ENCODE peak calls at places on chromosomes 4 and X, in ten cellular contexts. I is ovary; Y is CD8-positive, alpha-beta T cell; J is tibial nerve; N is PC-9; W is upper lobe of left lung; O is prostate gland; F is Peyer's patch; H is dorsolateral prefrontal cortex; A is cardiac muscle cell. B is an unnamed sample.

GRCh38 chr4:17787315-17787714 is 5.9 kb upstream of the FAM184B start:
- DNase-seq in F (no peak), A (no peak), J (no peak), W (no peak), H (no peak), I (no peak), N (no peak), Y (no peak), O (no peak), B (no peak)

GRCh38 chrX:154607370-154607769 is 11.7 kb downstream of the CTAG1B start:
- DNase-seq in H (no peak), N (no peak), I (peak), J (no peak), O (peak), Y (peak), W (no peak), F (no peak), A (no peak), B (no peak)

GRCh38 chrX:119041175-119041574 is 31.6 kb upstream of the CT47C1 start:
- DNase-seq in F (peak), O (no peak), J (peak), Y (no peak), W (peak), I (peak), A (peak), N (peak), H (no peak), B (no peak)

GRCh38 chr4:184506527-184507121 is 32.3 kb upstream of the IRF2 start:
- DNase-seq in I (no peak), A (no peak), Y (no peak), W (peak), F (peak), N (no peak), J (no peak), O (no peak), H (peak), B (peak)

GRCh38 chr4:64895031-64895430 is 485.8 kb upstream of the TECRL start:
- DNase-seq in A (no peak), N (no peak), F (no peak), J (no peak), W (no peak), O (no peak), H (no peak), I (no peak), Y (no peak), B (no peak)

GRCh38 chr4:144750348-144750747 is 104.4 kb downstream of the HHIP start:
- DNase-seq in W (no peak), Y (no peak), I (no peak), H (no peak), A (no peak), J (no peak), O (no peak), N (no peak), F (no peak), B (no peak)

GRCh38 chrX:65407157-65407626 is 127.4 kb downstream of the LAS1L start:
- DNase-seq in A (peak), F (no peak), J (no peak), Y (no peak), N (no peak), W (no peak), I (no peak), O (no peak), H (no peak), B (no peak)

GRCh38 chrX:82218361-82218760 is 1016.5 kb downstream of the SH3BGRL start:
- DNase-seq in I (no peak), J (no peak), W (no peak), O (peak), Y (no peak), H (no peak), F (no peak), A (peak), N (peak), B (no peak)

GRCh38 chr4:169249214-169249973 is 21.4 kb downstream of the SH3RF1 start:
- DNase-seq in H (no peak), F (no peak), Y (no peak), N (no peak), W (no peak), A (no peak), J (no peak), O (no peak), I (no peak), B (no peak)

GRCh38 chr4:13918110-13918509 is 290.6 kb upstream of the BOD1L1 start:
- DNase-seq in Y (no peak), A (no peak), H (no peak), O (no peak), W (no peak), I (peak), N (no peak), F (peak), J (peak), B (no peak)

GRCh38 chrX:2449135-2449886 is 51.5 kb downstream of the DHRSX start:
- DNase-seq in H (no peak), I (no peak), W (no peak), Y (no peak), N (no peak), F (no peak), O (no peak), J (no peak), A (no peak), B (no peak)

GRCh38 chr4:75696551-75696950 is 23.3 kb upstream of the G3BP2 start:
- DNase-seq in A (no peak), J (no peak), W (no peak), O (no peak), Y (no peak), I (no peak), H (no peak), N (no peak), F (no peak), B (no peak)

GRCh38 chr4:56410247-56410646 is 23.0 kb upstream of the AASDH start:
- DNase-seq in W (peak), F (no peak), N (peak), Y (no peak), J (peak), H (no peak), I (peak), O (peak), A (peak), B (peak)

DNA sequence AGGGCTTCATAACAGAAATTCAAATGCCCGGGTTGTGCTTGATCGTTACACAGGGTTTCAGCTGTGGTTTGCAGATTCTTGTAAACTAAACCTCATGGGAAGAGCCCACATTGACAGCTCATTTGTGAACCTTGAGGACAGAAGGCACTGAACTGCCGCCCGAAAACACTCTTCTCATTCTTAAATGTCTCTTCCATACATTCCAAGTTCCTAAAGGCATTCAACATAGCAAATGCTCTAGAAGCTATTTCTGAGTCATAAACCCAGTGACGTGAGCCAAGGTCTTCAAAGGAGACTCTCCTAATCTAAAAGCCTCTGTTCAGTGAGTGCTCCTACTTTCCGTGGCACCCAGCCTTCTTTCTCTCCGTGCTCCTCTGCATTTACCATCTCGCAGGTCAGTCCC is 737.8 kb upstream of the FRG1 start:
- DNase-seq in H (no peak), O (no peak), F (no peak), I (no peak), N (no peak), Y (no peak), A (peak), J (no peak), W (no peak), B (no peak)
- H3K4me3 ChIP-seq in H (no peak), O (no peak), F (no peak), I (no peak), N (no peak), Y (no peak), A (no peak), J (no peak), W (peak), B (no peak)

GRCh38 chrX:148135738-148136137 is 154.6 kb downstream of the FMR1NB start:
- DNase-seq in A (no peak), I (no peak), Y (no peak), J (no peak), O (no peak), F (no peak), N (no peak), W (no peak), H (no peak), B (no peak)

GRCh38 chrX:148134578-148134977 is 153.4 kb downstream of the FMR1NB start:
- DNase-seq in W (no peak), A (no peak), O (no peak), Y (no peak), I (no peak), J (no peak), F (no peak), H (no peak), N (no peak), B (no peak)

GRCh38 chrX:148133099-148133725 is 152.1 kb downstream of the FMR1NB start:
- DNase-seq in A (no peak), W (no peak), O (no peak), J (no peak), F (no peak), I (no peak), Y (no peak), N (no peak), H (no peak), B (no peak)
- TF ChIP-seq CTCF in A (no peak), W (peak), O (no peak), J (no peak), F (no peak), I (no peak), Y (peak), N (peak), H (peak), B (no peak)

GRCh38 chrX:94908648-94909047 is 1234.6 kb downstream of the FAM133A start:
- DNase-seq in A (no peak), O (no peak), F (no peak), J (no peak), N (no peak), Y (no peak), W (no peak), H (no peak), I (no peak), B (no peak)

DNA sequence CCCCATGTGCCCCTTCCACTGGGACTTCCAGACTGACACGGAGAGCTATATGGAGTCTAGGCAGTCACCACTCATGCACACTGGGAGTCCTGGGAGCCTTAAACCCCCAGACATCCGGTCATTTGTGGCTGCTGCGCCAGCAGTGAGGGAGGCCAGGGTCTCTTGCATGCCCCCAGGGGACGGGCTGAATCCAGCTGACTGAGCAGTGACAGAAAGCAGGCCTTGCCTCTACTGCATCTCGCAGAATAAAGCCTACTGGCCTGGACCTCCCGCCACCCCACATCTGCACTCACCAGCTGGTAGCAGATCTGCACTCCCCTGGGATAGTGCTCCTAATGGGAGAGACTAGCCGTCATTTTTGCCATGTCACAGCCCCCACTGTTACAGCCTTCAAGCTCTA is 1234.2 kb downstream of the FAM133A start:
- DNase-seq in O (no peak), W (no peak), Y (no peak), H (no peak), A (no peak), N (no peak), F (no peak), I (no peak), J (no peak), B (no peak)
- H3K27ac ChIP-seq in O (no peak), W (no peak), Y (no peak), H (no peak), A (no peak), N (no peak), F (no peak), I (no peak), J (no peak), B (no peak)

GRCh38 chr4:40307627-40308497 is 27.3 kb upstream of the CHRNA9 start:
- DNase-seq in N (no peak), W (peak), I (no peak), O (no peak), F (peak), H (no peak), A (no peak), J (peak), Y (peak), B (no peak)

GRCh38 chr4:40306991-40307390 is 28.1 kb upstream of the CHRNA9 start:
- DNase-seq in O (no peak), F (no peak), Y (no peak), J (no peak), H (no peak), A (no peak), W (no peak), N (no peak), I (no peak), B (no peak)

GRCh38 chr4:40306203-40306602 is 28.9 kb upstream of the CHRNA9 start:
- DNase-seq in O (no peak), F (no peak), W (no peak), A (no peak), N (no peak), J (no peak), I (no peak), Y (no peak), H (no peak), B (no peak)

GRCh38 chr4:40303751-40304150 is 31.4 kb upstream of the CHRNA9 start:
- DNase-seq in O (no peak), J (no peak), I (no peak), N (no peak), Y (no peak), F (no peak), W (no peak), H (no peak), A (no peak), B (no peak)

DNA sequence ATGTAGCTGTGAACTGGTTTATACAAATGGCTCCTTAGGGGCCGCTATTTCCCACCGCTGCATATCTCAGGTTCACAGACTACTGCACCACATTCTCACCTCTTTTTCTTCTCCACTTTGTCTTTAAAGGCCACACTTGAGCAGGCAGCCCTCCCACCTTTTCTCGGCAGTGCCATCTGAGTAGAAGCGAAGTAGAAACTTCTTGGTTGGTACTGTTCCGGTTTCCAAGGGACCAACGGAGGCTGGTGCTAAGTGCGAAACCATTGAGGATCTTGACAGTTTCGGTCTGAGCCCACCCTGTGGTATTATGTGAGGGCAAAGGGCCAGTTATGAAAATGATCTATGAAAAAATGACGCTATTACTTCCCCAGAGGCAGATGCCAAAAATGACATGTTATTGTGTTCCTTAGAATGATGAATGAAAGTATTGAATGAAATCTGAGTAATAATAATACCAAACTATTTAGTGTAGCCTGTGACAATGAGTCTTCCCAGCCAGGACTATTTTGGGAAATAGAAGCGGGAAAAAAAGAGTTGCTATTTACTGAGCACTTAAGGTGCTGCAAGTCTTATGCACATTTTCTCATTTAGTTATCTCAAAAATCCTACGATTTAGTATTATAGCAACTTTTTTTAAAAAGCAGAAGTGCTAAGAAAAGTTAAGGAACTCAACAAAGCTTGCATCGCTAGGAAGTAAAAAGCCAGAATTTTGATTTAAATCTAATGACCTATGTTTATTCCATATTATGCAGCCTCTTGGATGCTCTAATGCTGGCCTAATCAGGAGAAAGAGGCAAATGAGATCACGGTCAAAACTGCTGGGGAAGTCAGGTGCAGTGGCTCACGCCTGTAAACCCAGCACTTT is 29.6 kb upstream of the CHRNA9 start:
- DNase-seq in H (no peak), F (peak), J (no peak), Y (peak), A (no peak), N (no peak), W (no peak), I (no peak), O (no peak), B (no peak)
- H3K4me3 ChIP-seq in H (no peak), F (no peak), J (no peak), Y (peak), A (no peak), N (no peak), W (no peak), I (no peak), O (no peak), B (no peak)

DNA sequence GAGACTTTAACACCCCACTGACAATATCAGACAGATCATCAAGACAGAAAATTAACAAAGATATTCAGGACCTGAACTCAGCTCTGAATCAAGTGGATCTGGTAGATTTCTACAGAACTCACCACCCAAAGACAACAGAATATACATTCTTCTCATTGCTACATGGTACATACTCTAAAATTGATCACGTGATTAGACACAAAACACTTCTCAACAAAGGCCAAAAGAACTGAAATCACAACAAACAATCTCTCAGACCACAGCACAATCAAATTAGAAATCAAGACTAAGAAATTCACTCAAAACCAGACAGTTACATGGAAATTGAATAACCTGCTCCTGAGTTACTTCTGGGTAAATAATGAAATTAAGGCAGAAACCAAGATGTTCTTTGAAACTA is 49.6 kb downstream of the DACH2 start:
- DNase-seq in O (no peak), W (no peak), I (no peak), N (no peak), Y (no peak), F (no peak), J (no peak), H (no peak), A (no peak), B (no peak)
- TF ChIP-seq CTCF in O (no peak), W (no peak), I (no peak), N (no peak), Y (no peak), F (no peak), J (no peak), H (no peak), A (no peak), B (no peak)

DNA sequence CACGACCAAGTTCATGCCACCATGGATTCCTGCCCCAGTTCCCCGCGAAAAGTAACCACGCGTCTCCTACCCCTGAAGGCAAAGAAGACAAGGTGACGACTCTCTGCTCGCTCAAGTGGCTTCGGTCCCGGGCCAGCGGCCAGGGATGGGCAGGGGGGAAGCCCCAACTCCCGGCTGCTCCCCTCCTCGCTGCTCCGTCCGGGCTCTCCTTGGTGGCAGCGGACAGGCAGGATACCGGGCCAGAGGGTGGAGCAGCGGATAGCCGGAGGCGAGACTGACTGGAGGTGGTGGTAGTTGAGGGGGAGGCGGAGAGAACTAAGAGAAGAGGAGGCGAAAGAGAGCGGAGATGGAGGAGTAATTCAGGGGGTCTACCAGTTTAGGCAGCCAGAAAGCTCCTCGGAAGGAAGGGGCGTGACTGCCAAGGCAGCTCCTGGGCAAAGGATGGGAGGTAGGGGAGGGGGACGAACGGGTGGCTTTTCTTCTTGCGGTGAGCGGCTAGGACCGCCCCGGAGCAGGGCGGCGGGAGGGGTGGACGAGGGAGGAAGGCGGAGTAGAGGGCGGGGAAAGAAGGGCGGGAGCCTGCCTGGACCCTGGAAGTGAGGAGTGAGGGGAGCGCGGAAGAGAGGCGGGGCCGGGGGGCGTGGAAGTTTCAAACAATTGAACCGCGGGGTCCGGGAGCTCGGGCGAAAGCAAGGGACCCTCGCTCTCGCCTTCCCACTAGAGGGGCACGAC is at the start of gene AMOT:
- DNase-seq in W (peak), J (peak), F (peak), I (peak), O (peak), H (peak), N (peak), Y (peak), A (peak), B (peak)
- H3K27ac ChIP-seq in W (peak), J (peak), F (peak), I (peak), O (peak), H (peak), N (peak), Y (peak), A (peak), B (peak)

B was measured in WERI-Rb-1.